ENCODE peak calls at places on chromosomes 5 and 9, in five cellular contexts. One of them, this sample, is unnamed.
A peak's percentile ranks its signal among the peaks of the same experiment; 100 is the strongest.

GRCh38 chr9:136312436-136312835 is 8.5 kb upstream of the CCDC187 start:
- DNase-seq in hepatocyte: peak; percentile 69
- DNase-seq in CD4-positive, alpha-beta T cell: peak; percentile 23
- DNase-seq in right lobe of liver: no peak
- DNase-seq in endothelial cell: peak; percentile 48
- DNase-seq in this sample: peak; percentile 43

GRCh38 chr5:6734243-6734695 is 21.0 kb downstream of the TENT4A start:
- DNase-seq in hepatocyte: no peak
- DNase-seq in CD4-positive, alpha-beta T cell: no peak
- DNase-seq in right lobe of liver: no peak
- DNase-seq in endothelial cell: no peak
- DNase-seq in this sample: no peak

GRCh38 chr9:13450723-13451122 is 171.2 kb upstream of the MPDZ start:
- DNase-seq in hepatocyte: no peak
- DNase-seq in CD4-positive, alpha-beta T cell: no peak
- DNase-seq in right lobe of liver: no peak
- DNase-seq in endothelial cell: no peak
- DNase-seq in this sample: no peak

GRCh38 chr9:19677929-19678328 is 110.9 kb downstream of the SLC24A2 start:
- DNase-seq in hepatocyte: no peak
- DNase-seq in CD4-positive, alpha-beta T cell: no peak
- DNase-seq in right lobe of liver: no peak
- DNase-seq in endothelial cell: no peak
- DNase-seq in this sample: no peak

GRCh38 chr5:109755761-109756160 is 66.0 kb downstream of the MAN2A1 start:
- DNase-seq in hepatocyte: no peak
- DNase-seq in CD4-positive, alpha-beta T cell: no peak
- DNase-seq in right lobe of liver: no peak
- DNase-seq in endothelial cell: no peak
- DNase-seq in this sample: no peak

GRCh38 chr5:41641621-41642020 is 131.2 kb upstream of the PLCXD3 start:
- DNase-seq in hepatocyte: no peak
- DNase-seq in CD4-positive, alpha-beta T cell: no peak
- DNase-seq in right lobe of liver: no peak
- DNase-seq in endothelial cell: no peak
- DNase-seq in this sample: peak; percentile 9

GRCh38 chr5:168833383-168833782 is 254.2 kb upstream of the PANK3 start:
- DNase-seq in hepatocyte: no peak
- DNase-seq in CD4-positive, alpha-beta T cell: no peak
- DNase-seq in right lobe of liver: no peak
- DNase-seq in endothelial cell: no peak
- DNase-seq in this sample: no peak

GRCh38 chr9:129383005-129383414 is 204.9 kb upstream of the IER5L start:
- DNase-seq in hepatocyte: peak; percentile 81
- DNase-seq in CD4-positive, alpha-beta T cell: no peak
- DNase-seq in right lobe of liver: peak; percentile 77
- DNase-seq in endothelial cell: no peak
- DNase-seq in this sample: no peak

GRCh38 chr9:130072515-130073235 is 19.0 kb downstream of the GPR107 start:
- DNase-seq in hepatocyte: no peak
- DNase-seq in CD4-positive, alpha-beta T cell: no peak
- DNase-seq in right lobe of liver: no peak
- DNase-seq in endothelial cell: no peak
- DNase-seq in this sample: no peak

GRCh38 chr5:75052461-75053285 is at the start of gene GCNT4:
- DNase-seq in hepatocyte: peak; percentile 75
- DNase-seq in CD4-positive, alpha-beta T cell: peak; percentile 45
- DNase-seq in right lobe of liver: peak; percentile 71
- DNase-seq in endothelial cell: peak; percentile 51
- DNase-seq in this sample: peak; percentile 53

GRCh38 chr9:123237220-123237619 is 31.2 kb downstream of the STRBP start:
- DNase-seq in hepatocyte: no peak
- DNase-seq in CD4-positive, alpha-beta T cell: no peak
- DNase-seq in right lobe of liver: no peak
- DNase-seq in endothelial cell: no peak
- DNase-seq in this sample: no peak

GRCh38 chr5:160940725-160941124 is 88.7 kb upstream of the ATP10B start:
- DNase-seq in hepatocyte: no peak
- DNase-seq in CD4-positive, alpha-beta T cell: no peak
- DNase-seq in right lobe of liver: no peak
- DNase-seq in endothelial cell: no peak
- DNase-seq in this sample: no peak

GRCh38 chr5:14925326-14925725 is 53.7 kb upstream of the ANKH start:
- DNase-seq in hepatocyte: no peak
- DNase-seq in CD4-positive, alpha-beta T cell: no peak
- DNase-seq in right lobe of liver: no peak
- DNase-seq in endothelial cell: no peak
- DNase-seq in this sample: no peak

GRCh38 chr9:112905084-112905483 is 14.4 kb upstream of the SLC46A2 start:
- DNase-seq in hepatocyte: peak; percentile 24
- DNase-seq in CD4-positive, alpha-beta T cell: no peak
- DNase-seq in right lobe of liver: no peak
- DNase-seq in endothelial cell: no peak
- DNase-seq in this sample: no peak

GRCh38 chr5:180976518-180976917 is 12.1 kb upstream of the BTNL3 start:
- DNase-seq in hepatocyte: peak; percentile 31
- DNase-seq in CD4-positive, alpha-beta T cell: no peak
- DNase-seq in right lobe of liver: no peak
- DNase-seq in endothelial cell: no peak
- DNase-seq in this sample: no peak

GRCh38 chr5:179153921-179154345 is 93.8 kb downstream of the ZNF354C start:
- DNase-seq in hepatocyte: no peak
- DNase-seq in CD4-positive, alpha-beta T cell: no peak
- DNase-seq in right lobe of liver: no peak
- DNase-seq in endothelial cell: no peak
- DNase-seq in this sample: no peak

GRCh38 chr9:71685394-71685793 is 82.9 kb downstream of the CEMIP2 start:
- DNase-seq in hepatocyte: no peak
- DNase-seq in CD4-positive, alpha-beta T cell: no peak
- DNase-seq in right lobe of liver: no peak
- DNase-seq in endothelial cell: no peak
- DNase-seq in this sample: no peak

GRCh38 chr5:2556375-2556966 is 195.0 kb downstream of the IRX2 start:
- DNase-seq in hepatocyte: no peak
- DNase-seq in CD4-positive, alpha-beta T cell: no peak
- DNase-seq in right lobe of liver: no peak
- DNase-seq in endothelial cell: no peak
- DNase-seq in this sample: no peak

GRCh38 chr5:54278979-54279717 is 31.2 kb downstream of the ARL15 start:
- DNase-seq in hepatocyte: no peak
- DNase-seq in CD4-positive, alpha-beta T cell: no peak
- DNase-seq in right lobe of liver: no peak
- DNase-seq in endothelial cell: no peak
- DNase-seq in this sample: no peak

GRCh38 chr5:174371600-174372094 is 326.1 kb downstream of the NSG2 start:
- DNase-seq in hepatocyte: peak; percentile 50
- DNase-seq in CD4-positive, alpha-beta T cell: no peak
- DNase-seq in right lobe of liver: no peak
- DNase-seq in endothelial cell: no peak
- DNase-seq in this sample: peak; percentile 50

GRCh38 chr5:86964889-86965288 is 302.8 kb upstream of the RASA1 start:
- DNase-seq in hepatocyte: no peak
- DNase-seq in CD4-positive, alpha-beta T cell: no peak
- DNase-seq in right lobe of liver: no peak
- DNase-seq in endothelial cell: no peak
- DNase-seq in this sample: no peak

GRCh38 chr5:126369995-126370731 is 53.0 kb upstream of the GRAMD2B start:
- DNase-seq in hepatocyte: peak; percentile 68
- DNase-seq in CD4-positive, alpha-beta T cell: no peak
- DNase-seq in right lobe of liver: no peak
- DNase-seq in endothelial cell: no peak
- DNase-seq in this sample: peak; percentile 42

GRCh38 chr5:100792781-100793180 is 110.3 kb downstream of the ST8SIA4 start:
- DNase-seq in hepatocyte: no peak
- DNase-seq in CD4-positive, alpha-beta T cell: no peak
- DNase-seq in right lobe of liver: no peak
- DNase-seq in endothelial cell: no peak
- DNase-seq in this sample: no peak

GRCh38 chr5:67028371-67028770 is 168.2 kb downstream of the CD180 start:
- DNase-seq in hepatocyte: no peak
- DNase-seq in CD4-positive, alpha-beta T cell: no peak
- DNase-seq in right lobe of liver: no peak
- DNase-seq in endothelial cell: no peak
- DNase-seq in this sample: no peak

GRCh38 chr5:177503351-177504085 is 6.1 kb downstream of the DOK3 start:
- DNase-seq in hepatocyte: no peak
- DNase-seq in CD4-positive, alpha-beta T cell: no peak
- DNase-seq in right lobe of liver: no peak
- DNase-seq in endothelial cell: no peak
- DNase-seq in this sample: no peak

GRCh38 chr9:6646028-6646636 is 603 bp upstream of the GLDC start:
- DNase-seq in hepatocyte: peak; percentile 13
- DNase-seq in CD4-positive, alpha-beta T cell: no peak
- DNase-seq in right lobe of liver: no peak
- DNase-seq in endothelial cell: no peak
- DNase-seq in this sample: no peak

GRCh38 chr9:96079816-96080215 is 204.3 kb downstream of the ERCC6L2 start:
- DNase-seq in hepatocyte: no peak
- DNase-seq in CD4-positive, alpha-beta T cell: no peak
- DNase-seq in right lobe of liver: no peak
- DNase-seq in endothelial cell: no peak
- DNase-seq in this sample: no peak

GRCh38 chr9:96075757-96076156 is 200.3 kb downstream of the ERCC6L2 start:
- DNase-seq in hepatocyte: no peak
- DNase-seq in CD4-positive, alpha-beta T cell: no peak
- DNase-seq in right lobe of liver: no peak
- DNase-seq in endothelial cell: no peak
- DNase-seq in this sample: no peak

GRCh38 chr9:96082516-96083232 is 207.2 kb downstream of the ERCC6L2 start:
- DNase-seq in hepatocyte: no peak
- DNase-seq in CD4-positive, alpha-beta T cell: no peak
- DNase-seq in right lobe of liver: no peak
- DNase-seq in endothelial cell: no peak
- DNase-seq in this sample: no peak

GRCh38 chr9:96080364-96080763 is 204.9 kb downstream of the ERCC6L2 start:
- DNase-seq in hepatocyte: peak; percentile 26
- DNase-seq in CD4-positive, alpha-beta T cell: no peak
- DNase-seq in right lobe of liver: no peak
- DNase-seq in endothelial cell: no peak
- DNase-seq in this sample: peak; percentile 99

GRCh38 chr9:96078866-96079505 is 203.5 kb downstream of the ERCC6L2 start:
- DNase-seq in hepatocyte: peak; percentile 34
- DNase-seq in CD4-positive, alpha-beta T cell: no peak
- DNase-seq in right lobe of liver: no peak
- DNase-seq in endothelial cell: no peak
- DNase-seq in this sample: peak; percentile 16
- TF ChIP-seq CTCF in hepatocyte: peak; percentile 41
- TF ChIP-seq CTCF in CD4-positive, alpha-beta T cell: no peak
- TF ChIP-seq CTCF in right lobe of liver: no peak
- TF ChIP-seq CTCF in endothelial cell: no peak
- TF ChIP-seq CTCF in this sample: no peak

DNA sequence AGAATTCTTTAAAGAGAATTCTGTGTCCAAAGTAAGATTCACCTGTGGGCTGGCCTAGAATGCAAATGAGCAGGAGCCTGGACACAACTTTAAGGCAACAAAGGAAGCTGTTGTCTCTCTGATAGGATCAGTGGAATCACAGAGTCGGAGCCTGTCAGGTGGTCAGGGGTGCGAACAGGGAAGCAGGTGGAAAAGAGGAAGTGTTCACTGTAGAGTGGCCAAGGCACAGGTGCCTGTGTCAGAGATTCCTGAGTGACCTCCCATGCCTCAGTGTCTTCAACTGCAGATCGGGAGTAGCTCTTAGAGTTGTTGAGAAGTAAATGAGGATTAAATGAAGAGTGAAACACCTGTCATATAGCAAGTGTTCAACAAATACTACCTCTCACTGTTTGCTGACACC is 48.8 kb downstream of the ZNF366 start:
- DNase-seq in hepatocyte: no peak
- DNase-seq in CD4-positive, alpha-beta T cell: no peak
- DNase-seq in right lobe of liver: no peak
- DNase-seq in endothelial cell: no peak
- DNase-seq in this sample: no peak
- TF ChIP-seq CTCF in hepatocyte: no peak
- TF ChIP-seq CTCF in CD4-positive, alpha-beta T cell: no peak
- TF ChIP-seq CTCF in right lobe of liver: no peak
- TF ChIP-seq CTCF in endothelial cell: no peak
- TF ChIP-seq CTCF in this sample: no peak

GRCh38 chr5:158811350-158811749 is 288.4 kb downstream of the EBF1 start:
- DNase-seq in hepatocyte: no peak
- DNase-seq in CD4-positive, alpha-beta T cell: no peak
- DNase-seq in right lobe of liver: no peak
- DNase-seq in endothelial cell: no peak
- DNase-seq in this sample: no peak
- TF ChIP-seq CTCF in hepatocyte: no peak
- TF ChIP-seq CTCF in CD4-positive, alpha-beta T cell: no peak
- TF ChIP-seq CTCF in right lobe of liver: no peak
- TF ChIP-seq CTCF in endothelial cell: no peak
- TF ChIP-seq CTCF in this sample: no peak

DNA sequence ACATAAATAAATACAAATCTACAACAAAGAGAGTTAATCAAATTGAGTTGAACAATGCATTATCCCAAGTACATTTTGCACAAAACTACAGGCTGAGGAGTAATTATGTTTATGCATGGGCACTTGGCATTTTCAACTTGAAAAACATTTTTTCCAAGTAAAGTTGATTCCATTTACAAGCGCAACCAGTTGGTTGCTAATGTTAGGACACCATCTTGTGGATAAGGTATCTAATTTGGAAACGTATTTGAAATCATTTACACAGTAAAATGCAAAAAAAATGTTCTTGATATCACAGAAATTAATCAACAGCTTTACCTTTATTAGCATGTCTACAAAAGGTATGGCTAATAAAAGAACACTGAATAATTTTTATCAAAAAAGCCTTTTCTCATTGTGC is 18.8 kb downstream of the FTMT start:
- DNase-seq in hepatocyte: peak; percentile 38
- DNase-seq in CD4-positive, alpha-beta T cell: no peak
- DNase-seq in right lobe of liver: no peak
- DNase-seq in endothelial cell: no peak
- DNase-seq in this sample: peak; percentile 28
- TF ChIP-seq CTCF in hepatocyte: peak; percentile 60
- TF ChIP-seq CTCF in CD4-positive, alpha-beta T cell: no peak
- TF ChIP-seq CTCF in right lobe of liver: no peak
- TF ChIP-seq CTCF in endothelial cell: no peak
- TF ChIP-seq CTCF in this sample: peak; percentile 33

This sample was measured in MCF 10A.